ENCODE peak calls at places on chromosomes 4 and X, in eight cellular contexts. V, D, O, B, C, M, S and Z are unnamed samples.

GRCh38 chr4:92387459-92388069 is 83.8 kb downstream of the GRID2 start:
- DNase-seq in V (no peak), D (no peak), O (no peak), B (no peak), C (no peak), M (peak; percentile 16), S (no peak), Z (peak; percentile 69)

GRCh38 chrX:18436017-18436416 is 10.6 kb downstream of the CDKL5 start:
- DNase-seq in V (no peak), D (no peak), O (no peak), B (no peak), C (no peak), M (no peak), S (no peak), Z (no peak)

GRCh38 chr4:43271946-43272345 is 379.4 kb downstream of the GRXCR1 start:
- DNase-seq in V (no peak), D (no peak), O (no peak), B (no peak), C (no peak), M (no peak), S (no peak), Z (peak; percentile 72)

GRCh38 chr4:89056953-89057398 is at the start of gene FAM13A:
- DNase-seq in V (peak; percentile 60), D (peak; percentile 87), O (peak; percentile 66), B (peak; percentile 55), C (peak; percentile 55), M (peak; percentile 88), S (peak; percentile 41), Z (peak; percentile 95)

GRCh38 chr4:106986486-106986885 is 49.6 kb downstream of the DKK2 start:
- DNase-seq in V (no peak), D (no peak), O (no peak), B (no peak), C (no peak), M (no peak), S (no peak), Z (peak; percentile 43)

GRCh38 chrX:49184294-49185061 is 1.7 kb downstream of the PRICKLE3 start:
- DNase-seq in V (peak; percentile 94), D (peak; percentile 94), O (peak; percentile 93), B (peak; percentile 67), C (peak; percentile 75), M (no peak), S (peak; percentile 90), Z (peak; percentile 82)

GRCh38 chr4:11904117-11904535 is 475.4 kb upstream of the HS3ST1 start:
- DNase-seq in V (no peak), D (peak; percentile 51), O (no peak), B (no peak), C (no peak), M (no peak), S (peak; percentile 60), Z (no peak)

GRCh38 chr4:76301068-76301774 is 5.3 kb upstream of the STBD1 start:
- DNase-seq in V (no peak), D (no peak), O (no peak), B (no peak), C (no peak), M (no peak), S (no peak), Z (peak; percentile 94)

GRCh38 chrX:51215266-51215665 is 117.4 kb upstream of the NUDT10 start:
- DNase-seq in V (no peak), D (no peak), O (no peak), B (no peak), C (no peak), M (no peak), S (no peak), Z (peak; percentile 0)

GRCh38 chr4:19725130-19725529 is 526.6 kb upstream of the SLIT2 start:
- DNase-seq in V (no peak), D (no peak), O (no peak), B (no peak), C (no peak), M (no peak), S (no peak), Z (no peak)

GRCh38 chr4:26296514-26296913 is 24.3 kb upstream of the RBPJ start:
- DNase-seq in V (no peak), D (no peak), O (no peak), B (no peak), C (no peak), M (no peak), S (no peak), Z (no peak)

GRCh38 chr4:177108708-177109107 is 201.0 kb upstream of the NEIL3 start:
- DNase-seq in V (no peak), D (no peak), O (no peak), B (no peak), C (no peak), M (no peak), S (no peak), Z (peak; percentile 42)

GRCh38 chrX:44975666-44976263 is 102.8 kb downstream of the KDM6A start:
- DNase-seq in V (no peak), D (no peak), O (no peak), B (no peak), C (no peak), M (no peak), S (no peak), Z (peak; percentile 53)

GRCh38 chrX:108165349-108166111 is 74.0 kb downstream of the ATG4A start:
- DNase-seq in V (peak; percentile 45), D (no peak), O (no peak), B (peak; percentile 14), C (no peak), M (peak; percentile 10), S (no peak), Z (no peak)

GRCh38 chr4:54099959-54100606 is at the start of gene GSX2:
- DNase-seq in V (peak; percentile 74), D (no peak), O (no peak), B (no peak), C (peak; percentile 56), M (no peak), S (peak; percentile 36), Z (no peak)
- H3K27me3 ChIP-seq in V (peaks cover 100% of the 10 kb centered on the region), D (peaks cover 40% of the 10 kb centered on the region), O (peaks cover 98% of the 10 kb centered on the region), B (peaks cover 99% of the 10 kb centered on the region), C (no peaks in the 10 kb centered on the region), M (peaks cover 97% of the 10 kb centered on the region), S (peaks cover 92% of the 10 kb centered on the region), Z (peaks cover 70% of the 10 kb centered on the region)

DNA sequence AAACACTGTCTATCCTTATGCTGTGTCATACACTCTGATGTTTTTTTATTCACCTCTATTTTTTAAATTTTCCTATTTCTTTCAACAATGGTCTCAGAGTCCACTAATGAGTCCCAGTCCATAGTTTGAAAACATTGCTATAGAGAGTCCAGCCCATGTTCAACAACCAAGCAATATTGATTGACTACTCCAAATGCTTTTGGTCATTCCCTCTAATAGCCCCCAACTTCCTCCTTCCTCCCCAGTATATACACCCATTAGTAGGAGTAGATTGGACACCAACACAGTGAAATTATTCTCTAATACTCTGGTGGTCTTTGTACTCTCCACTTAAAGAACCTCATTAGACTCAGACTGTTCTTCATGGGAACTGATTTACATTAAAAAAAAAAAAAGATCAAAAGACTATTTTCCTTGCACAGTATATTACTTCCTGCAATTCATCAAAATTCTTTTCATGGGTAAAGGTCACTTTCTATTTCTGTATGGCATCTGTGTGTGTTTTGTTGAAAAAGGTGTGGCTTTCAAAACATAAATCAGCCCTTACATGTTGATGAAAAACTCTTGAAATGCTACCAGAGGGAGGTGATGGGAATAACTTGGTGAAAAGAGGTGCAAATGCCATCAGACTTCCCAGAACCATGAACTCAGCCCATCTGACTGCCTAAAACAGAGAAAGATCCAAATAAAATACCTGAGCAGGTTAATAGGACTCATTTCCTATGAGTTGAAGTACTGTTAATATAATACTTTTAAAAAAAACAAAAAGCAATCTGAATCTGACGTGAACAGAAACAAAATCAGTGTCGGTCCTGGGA is 250.3 kb upstream of the KLF3 start:
- DNase-seq in V (no peak), D (no peak), O (no peak), B (no peak), C (no peak), M (no peak), S (no peak), Z (no peak)
- H3K4me3 ChIP-seq in V (no peak overlapping the region), D (no peak overlapping the region), O (no peak overlapping the region), B (no peak overlapping the region), C (no peak overlapping the region), M (no peak overlapping the region), S (no peak overlapping the region), Z (no peak overlapping the region)

DNA sequence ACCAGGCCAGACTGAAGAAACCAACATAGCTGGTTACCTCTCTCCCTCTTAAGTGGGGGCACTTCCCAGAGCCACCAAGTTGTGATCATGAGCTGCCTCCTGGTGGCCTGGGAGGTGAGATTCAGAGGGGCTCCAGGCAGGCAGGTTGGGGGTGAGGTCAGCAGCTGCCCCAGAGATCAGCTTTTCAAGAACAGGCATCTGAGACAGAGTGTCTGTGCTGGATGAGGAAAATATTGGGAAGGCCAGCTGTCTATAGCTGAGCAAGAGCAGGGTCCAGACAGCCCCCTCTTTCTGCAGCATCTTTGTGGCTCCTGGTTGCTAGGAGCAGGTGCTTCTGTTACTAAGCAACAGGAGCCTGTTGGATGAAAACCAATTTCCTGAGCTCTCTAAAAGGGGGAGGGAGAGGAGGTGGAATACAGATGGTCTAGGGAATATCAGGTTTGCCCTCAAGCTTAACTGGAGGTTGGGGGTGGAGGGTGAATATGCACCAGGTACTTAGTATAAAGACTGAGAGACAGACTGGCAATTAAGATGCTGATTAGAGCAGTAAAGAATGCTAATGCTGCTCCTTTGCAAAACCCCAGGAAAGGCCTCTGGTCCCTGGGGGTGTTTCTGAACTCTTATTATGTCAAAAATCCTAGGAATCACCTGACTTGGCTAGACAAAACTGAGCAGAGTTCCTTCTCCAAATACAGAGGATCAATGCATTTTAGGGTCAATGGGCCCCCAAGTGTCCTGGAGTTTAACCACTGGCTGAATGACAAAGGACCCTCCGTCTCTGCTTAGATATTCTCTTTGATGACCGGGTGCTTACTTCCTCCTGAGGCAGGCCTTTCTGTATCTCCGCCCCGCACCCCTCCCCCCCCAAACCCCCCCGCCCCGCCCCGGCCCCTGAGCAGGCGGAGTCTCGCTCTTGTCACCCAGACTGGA is 21.4 kb downstream of the ZCCHC13 start:
- DNase-seq in V (peak; percentile 57), D (no peak), O (no peak), B (no peak), C (no peak), M (no peak), S (no peak), Z (no peak)
- TF ChIP-seq CTCF in V (peak; percentile 57), D (no peak), O (no peak), B (no peak), C (no peak), M (peak; percentile 7), S (no peak), Z (no peak)

GRCh38 chr4:41757521-41758156 is 9.1 kb upstream of the PHOX2B start:
- DNase-seq in V (peak; percentile 52), D (no peak), O (no peak), B (no peak), C (no peak), M (no peak), S (no peak), Z (peak; percentile 24)
- H3K27me3 ChIP-seq in V (peaks cover 46% of the 10 kb centered on the region), D (peaks cover 2% of the 10 kb centered on the region), O (peaks cover 87% of the 10 kb centered on the region), B (peaks cover 96% of the 10 kb centered on the region), C (peaks cover 3% of the 10 kb centered on the region), M (no peaks in the 10 kb centered on the region), S (peaks cover 81% of the 10 kb centered on the region), Z (peaks cover 12% of the 10 kb centered on the region)

DNA sequence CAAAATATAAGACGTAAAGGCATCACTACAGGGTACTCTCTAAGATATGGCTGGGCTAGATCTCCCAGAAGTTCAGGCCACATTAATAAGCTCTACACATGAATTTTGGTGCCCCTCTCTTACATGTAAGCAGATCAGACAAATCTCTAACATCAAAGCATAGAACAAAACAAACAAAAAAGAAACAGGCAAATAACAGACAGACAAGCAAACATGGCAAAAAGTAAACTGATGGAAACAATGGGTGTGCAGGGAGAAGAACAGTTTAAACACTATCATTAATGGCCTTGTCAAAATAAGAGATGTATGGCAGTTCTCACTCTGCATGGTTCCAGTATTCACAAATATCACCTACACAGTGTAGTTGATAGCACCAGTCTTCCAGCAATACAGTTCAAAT is 110.9 kb upstream of the TLR3 start:
- DNase-seq in V (no peak), D (no peak), O (no peak), B (no peak), C (no peak), M (no peak), S (no peak), Z (no peak)
- H3K4me3 ChIP-seq in V (no peak overlapping the region), D (no peak overlapping the region), O (no peak overlapping the region), B (no peak overlapping the region), C (no peak overlapping the region), M (no peak overlapping the region), S (no peak overlapping the region), Z (no peak overlapping the region)